ENCODE peak calls at places on chromosomes 4 and X, in six cellular contexts. C, A, L, J, K and O are unnamed samples. For H3K4me1, the result is how much of the 10 kb centered on the place peaks cover.

GRCh38 chr4:187046471-187046870 is 322.8 kb upstream of the FAT1 start:
- DNase-seq in K (no peak), A (no peak), L (no peak), C (no peak), J (no peak), O (no peak)

GRCh38 chrX:39451061-39451460 is 646.7 kb downstream of the BCOR start:
- DNase-seq in L (no peak), C (no peak), K (no peak), J (no peak), A (no peak), O (no peak)

GRCh38 chr4:136935305-136935704 is 597.0 kb downstream of the PCDH18 start:
- DNase-seq in J (no peak), L (no peak), A (no peak), K (no peak), C (no peak), O (no peak)

GRCh38 chr4:132001542-132001941 is 1147.6 kb upstream of the PCDH10 start:
- DNase-seq in J (no peak), K (no peak), A (no peak), L (no peak), C (no peak), O (no peak)

GRCh38 chr4:153651041-153651960 is 32.8 kb upstream of the TLR2 start:
- DNase-seq in L (peak), A (no peak), C (no peak), J (peak), K (no peak), O (peak)

GRCh38 chr4:39036172-39036571 is 4.0 kb upstream of the TMEM156 start:
- DNase-seq in K (peak), A (no peak), C (no peak), L (no peak), J (no peak), O (no peak)

GRCh38 chr4:187993827-187994226 is 1.7 kb upstream of the ZFP42 start:
- DNase-seq in L (no peak), A (peak), C (no peak), J (no peak), K (no peak), O (no peak)

GRCh38 chr4:39495446-39496208 is 31.6 kb downstream of the UGDH start:
- DNase-seq in C (no peak), L (no peak), K (no peak), J (no peak), A (no peak), O (no peak)

GRCh38 chrX:71637848-71638247 is 19.5 kb upstream of the CXCR3 start:
- DNase-seq in A (no peak), L (no peak), C (no peak), J (no peak), K (no peak), O (no peak)

GRCh38 chr4:74449571-74450297 is 4.8 kb downstream of the AREG start:
- DNase-seq in K (no peak), A (no peak), C (no peak), J (no peak), L (no peak), O (no peak)

GRCh38 chr4:127498366-127498765 is 134.4 kb upstream of the INTU start:
- DNase-seq in J (no peak), A (no peak), C (no peak), L (no peak), K (no peak), O (no peak)

GRCh38 chr4:55926610-55927009 is 22.1 kb upstream of the CEP135 start:
- DNase-seq in J (no peak), C (no peak), A (no peak), L (no peak), K (no peak), O (no peak)

GRCh38 chrX:39398215-39398972 is 597.1 kb downstream of the MID1IP1 start:
- DNase-seq in K (peak), J (no peak), A (no peak), C (no peak), L (no peak), O (no peak)

GRCh38 chrX:16573781-16574180 is 76.2 kb upstream of the S100G start:
- DNase-seq in L (no peak), K (no peak), J (no peak), A (no peak), C (no peak), O (no peak)

GRCh38 chr4:11632488-11632887 is 203.8 kb upstream of the HS3ST1 start:
- DNase-seq in L (no peak), C (no peak), A (no peak), J (no peak), K (no peak), O (no peak)

GRCh38 chr4:138087181-138087714 is 154.9 kb downstream of the SLC7A11 start:
- DNase-seq in K (no peak), A (no peak), J (no peak), L (no peak), C (no peak), O (no peak)

GRCh38 chr4:151250706-151251105 is 26.3 kb upstream of the PRSS48 start:
- DNase-seq in K (no peak), L (no peak), A (peak), J (no peak), C (no peak), O (no peak)

GRCh38 chr4:82779032-82779431 is 19.6 kb downstream of the SCD5 start:
- DNase-seq in J (no peak), K (no peak), A (no peak), L (no peak), C (no peak), O (no peak)

GRCh38 chr4:141686929-141687328 is 50.5 kb downstream of the IL15 start:
- DNase-seq in J (no peak), K (peak), C (peak), L (no peak), A (no peak), O (peak)

GRCh38 chrX:101009086-101009485 is 39.6 kb downstream of the ARL13A start:
- DNase-seq in K (no peak), L (no peak), J (no peak), C (no peak), A (no peak), O (no peak)

GRCh38 chr4:38491854-38492478 is 172.0 kb upstream of the KLF3 start:
- DNase-seq in C (no peak), J (no peak), K (no peak), L (no peak), A (no peak), O (no peak)

GRCh38 chr4:40264995-40265909 is 68.4 kb downstream of the RHOH start:
- DNase-seq in C (no peak), J (no peak), L (no peak), A (no peak), K (peak), O (peak)

GRCh38 chr4:151486166-151486565 is 77.2 kb downstream of the FHIP1A start:
- DNase-seq in A (no peak), C (no peak), J (no peak), L (no peak), K (no peak), O (no peak)

GRCh38 chr4:21964762-21965319 is 16.3 kb upstream of the KCNIP4 start:
- DNase-seq in K (no peak), C (no peak), J (no peak), L (no peak), A (no peak), O (no peak)

GRCh38 chr4:126697748-126698147 is 935.0 kb upstream of the INTU start:
- DNase-seq in K (no peak), A (no peak), C (no peak), L (no peak), J (no peak), O (no peak)

GRCh38 chr4:39873823-39874222 is 103.9 kb downstream of the PDS5A start:
- DNase-seq in K (no peak), C (no peak), J (no peak), A (no peak), L (no peak), O (no peak)

GRCh38 chr4:23922535-23923115 is 32.8 kb upstream of the PPARGC1A start:
- DNase-seq in C (no peak), J (peak), K (no peak), A (no peak), L (no peak), O (no peak)

GRCh38 chrX:78029663-78030062 is 60.2 kb upstream of the PGAM4 start:
- DNase-seq in C (peak), A (no peak), L (no peak), J (no peak), K (peak), O (peak)

GRCh38 chr4:184924516-184924915 is 93.8 kb upstream of the HELT start:
- DNase-seq in K (no peak), A (no peak), C (no peak), J (no peak), L (no peak), O (no peak)

GRCh38 chr4:75513529-75514130 is 573 bp downstream of the RCHY1 start:
- DNase-seq in J (no peak), A (no peak), K (no peak), C (no peak), L (no peak), O (no peak)

GRCh38 chr4:19803406-19803805 is 448.3 kb upstream of the SLIT2 start:
- DNase-seq in C (no peak), K (no peak), L (no peak), A (no peak), J (no peak), O (no peak)

GRCh38 chrX:48498374-48498809 is 10.4 kb upstream of the PORCN start:
- DNase-seq in L (no peak), K (no peak), J (no peak), A (no peak), C (no peak), O (no peak)

GRCh38 chrX:43964936-43965335 is 8.3 kb downstream of the NDP start:
- DNase-seq in J (no peak), C (no peak), L (no peak), K (no peak), A (no peak), O (no peak)

GRCh38 chr4:48862661-48863060 is 31.8 kb downstream of the OCIAD1 start:
- DNase-seq in C (no peak), J (no peak), L (no peak), K (no peak), A (no peak), O (no peak)

GRCh38 chr4:30757357-30757756 is 37.2 kb downstream of the PCDH7 start:
- DNase-seq in K (no peak), J (no peak), L (no peak), C (no peak), A (no peak), O (no peak)

GRCh38 chrX:48864210-48864609 is 28.8 kb upstream of the PCSK1N start:
- DNase-seq in K (no peak), J (no peak), C (no peak), A (no peak), L (no peak), O (no peak)

GRCh38 chr4:153142700-153143438 is 61.4 kb upstream of the TRIM2 start:
- DNase-seq in L (no peak), K (peak), J (peak), C (peak), A (peak), O (peak)

GRCh38 chr4:78032446-78032845 is 24.7 kb upstream of the FRAS1 start:
- DNase-seq in A (peak), L (no peak), J (no peak), K (no peak), C (no peak), O (no peak)

GRCh38 chr4:151801547-151802516 is 41.0 kb upstream of the GATB start:
- DNase-seq in C (peak), J (no peak), A (peak), L (no peak), K (peak), O (no peak)

GRCh38 chr4:183142566-183143545 is 43.8 kb downstream of the WWC2 start:
- DNase-seq in L (no peak), K (peak), A (no peak), J (peak), C (peak), O (peak)
- H3K4me1 ChIP-seq in L (under half), K (under half), A (under half), J (under half), C (under half), O (half or more)

GRCh38 chrX:12954981-12955380 is 19.9 kb upstream of the TMSB4X start:
- DNase-seq in J (no peak), K (no peak), L (no peak), C (no peak), A (no peak), O (no peak)
- H3K4me1 ChIP-seq in J (under half), K (under half), L (under half), C (under half), A (under half), O (under half)

DNA sequence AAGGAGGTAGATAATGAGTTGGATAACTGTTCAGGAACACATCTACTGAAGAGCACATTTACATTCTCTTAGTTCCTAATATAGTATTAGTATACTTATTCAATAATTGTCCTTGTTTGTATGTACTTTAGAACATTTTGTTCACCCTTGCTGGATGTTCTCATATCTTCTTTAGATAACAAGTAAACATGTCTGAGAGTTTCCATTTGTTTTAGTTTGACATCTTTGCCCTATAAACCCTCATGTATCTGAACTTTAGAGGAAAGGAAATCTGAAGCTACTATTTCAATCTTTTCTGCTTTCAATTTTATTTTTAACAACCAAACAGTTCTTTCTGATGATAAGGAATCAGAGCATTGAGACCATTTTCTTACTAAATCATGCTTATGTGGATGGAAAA is 518.6 kb downstream of the RPA4 start:
- DNase-seq in C (no peak), A (no peak), J (no peak), L (no peak), K (no peak), O (no peak)
- H3K4me1 ChIP-seq in C (under half), A (under half), J (under half), L (under half), K (under half), O (under half)

GRCh38 chrX:98068210-98068609 is 1184.5 kb downstream of the RPA4 start:
- DNase-seq in C (no peak), J (no peak), K (no peak), L (no peak), A (no peak), O (no peak)
- H3K4me1 ChIP-seq in C (under half), J (under half), K (under half), L (under half), A (under half), O (under half)

GRCh38 chr4:2809610-2810180 is 16.8 kb downstream of the SH3BP2 start:
- DNase-seq in J (no peak), C (no peak), L (no peak), A (no peak), K (no peak), O (no peak)

GRCh38 chr4:2806392-2807355 is 13.8 kb downstream of the SH3BP2 start:
- DNase-seq in C (peak), A (no peak), L (no peak), J (peak), K (peak), O (peak)

GRCh38 chr4:2805712-2806391 is 13.0 kb downstream of the SH3BP2 start:
- DNase-seq in A (no peak), L (no peak), J (peak), C (peak), K (peak), O (peak)

GRCh38 chr4:2807571-2807970 is 14.7 kb downstream of the SH3BP2 start:
- DNase-seq in K (no peak), L (no peak), A (no peak), J (no peak), C (no peak), O (no peak)

GRCh38 chr4:2808001-2808400 is 15.1 kb downstream of the SH3BP2 start:
- DNase-seq in L (no peak), J (no peak), A (no peak), K (no peak), C (no peak), O (no peak)
- H3K4me1 ChIP-seq in L (half or more), J (under half), A (under half), K (under half), C (under half), O (half or more)

DNA sequence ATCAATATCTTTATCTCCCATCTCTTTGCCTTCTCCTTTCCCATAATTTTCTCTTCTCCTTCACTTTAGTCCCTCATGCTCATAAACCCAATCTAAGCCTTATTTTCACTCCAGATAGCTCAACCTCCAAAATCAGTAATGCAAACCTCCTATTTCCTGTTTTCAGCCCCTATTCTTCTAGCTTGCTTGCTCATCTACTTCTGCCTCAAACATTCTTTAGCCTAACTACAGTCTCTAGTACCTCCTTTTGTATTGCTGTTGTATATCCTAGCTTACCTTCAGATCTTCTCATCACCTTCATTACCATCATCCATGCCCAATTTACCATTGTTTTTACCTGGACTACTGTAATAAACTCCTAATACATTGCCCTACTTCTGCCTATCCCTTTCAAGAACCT is 123.6 kb downstream of the FAM13A start:
- DNase-seq in C (no peak), K (no peak), L (no peak), A (no peak), J (no peak), O (no peak)
- H3K4me1 ChIP-seq in C (under half), K (under half), L (under half), A (under half), J (under half), O (under half)

GRCh38 chr4:107994894-107995293 is 5.2 kb downstream of the HADH start:
- DNase-seq in L (no peak), C (no peak), A (no peak), J (no peak), K (no peak), O (no peak)
- H3K4me1 ChIP-seq in L (under half), C (under half), A (under half), J (under half), K (half or more), O (half or more)